ENCODE peak calls at places on chromosomes 16 and 17, in five cellular contexts. One of them, this sample, is unnamed.

GRCh38 chr17:17118399-17118798 is 76.1 kb downstream of the MPRIP start:
- DNase-seq in HAP-1: no peak
- DNase-seq in GM12864: no peak
- DNase-seq in stimulated activated CD8-positive, alpha-beta memory T cell treated with anti-CD3 and anti-CD28 coated beads, Interleukin-4, amount 100 ng/mL, for 24 hours: no peak
- DNase-seq in AG09319: no peak
- DNase-seq in this sample: no peak

GRCh38 chr16:27286446-27286845 is 17.9 kb upstream of the NSMCE1 start:
- DNase-seq in AG09319: peak
- DNase-seq in GM12864: no peak
- DNase-seq in HAP-1: no peak
- DNase-seq in stimulated activated CD8-positive, alpha-beta memory T cell treated with anti-CD3 and anti-CD28 coated beads, Interleukin-4, amount 100 ng/mL, for 24 hours: no peak
- DNase-seq in this sample: no peak

GRCh38 chr17:2030779-2031163 is 818 bp downstream of the DPH1 start:
- DNase-seq in HAP-1: no peak
- DNase-seq in GM12864: no peak
- DNase-seq in stimulated activated CD8-positive, alpha-beta memory T cell treated with anti-CD3 and anti-CD28 coated beads, Interleukin-4, amount 100 ng/mL, for 24 hours: no peak
- DNase-seq in AG09319: no peak
- DNase-seq in this sample: no peak

GRCh38 chr16:3637371-3637923 is 17.0 kb upstream of the DNASE1 start:
- DNase-seq in AG09319: no peak
- DNase-seq in stimulated activated CD8-positive, alpha-beta memory T cell treated with anti-CD3 and anti-CD28 coated beads, Interleukin-4, amount 100 ng/mL, for 24 hours: no peak
- DNase-seq in GM12864: no peak
- DNase-seq in HAP-1: no peak
- DNase-seq in this sample: no peak

GRCh38 chr17:50183439-50184001 is 17.7 kb downstream of the SGCA start:
- DNase-seq in GM12864: no peak
- DNase-seq in AG09319: no peak
- DNase-seq in HAP-1: no peak
- DNase-seq in stimulated activated CD8-positive, alpha-beta memory T cell treated with anti-CD3 and anti-CD28 coated beads, Interleukin-4, amount 100 ng/mL, for 24 hours: no peak
- DNase-seq in this sample: no peak

GRCh38 chr17:1179112-1179634 is 608 bp downstream of the ABR start:
- DNase-seq in stimulated activated CD8-positive, alpha-beta memory T cell treated with anti-CD3 and anti-CD28 coated beads, Interleukin-4, amount 100 ng/mL, for 24 hours: no peak
- DNase-seq in AG09319: no peak
- DNase-seq in HAP-1: peak
- DNase-seq in GM12864: no peak
- DNase-seq in this sample: no peak

GRCh38 chr17:51496378-51496777 is 236.0 kb downstream of the UTP18 start:
- DNase-seq in AG09319: no peak
- DNase-seq in HAP-1: no peak
- DNase-seq in stimulated activated CD8-positive, alpha-beta memory T cell treated with anti-CD3 and anti-CD28 coated beads, Interleukin-4, amount 100 ng/mL, for 24 hours: no peak
- DNase-seq in GM12864: no peak
- DNase-seq in this sample: no peak

GRCh38 chr17:80791758-80792284 is 199.8 kb upstream of the CHMP6 start:
- DNase-seq in HAP-1: no peak
- DNase-seq in GM12864: no peak
- DNase-seq in stimulated activated CD8-positive, alpha-beta memory T cell treated with anti-CD3 and anti-CD28 coated beads, Interleukin-4, amount 100 ng/mL, for 24 hours: no peak
- DNase-seq in AG09319: peak
- DNase-seq in this sample: no peak

GRCh38 chr16:67163164-67163902 is 1.2 kb upstream of the HSF4 start:
- DNase-seq in AG09319: no peak
- DNase-seq in GM12864: no peak
- DNase-seq in stimulated activated CD8-positive, alpha-beta memory T cell treated with anti-CD3 and anti-CD28 coated beads, Interleukin-4, amount 100 ng/mL, for 24 hours: no peak
- DNase-seq in HAP-1: no peak
- DNase-seq in this sample: no peak

GRCh38 chr17:58527949-58528348 is 13.5 kb upstream of the MTMR4 start:
- DNase-seq in HAP-1: no peak
- DNase-seq in GM12864: no peak
- DNase-seq in AG09319: no peak
- DNase-seq in stimulated activated CD8-positive, alpha-beta memory T cell treated with anti-CD3 and anti-CD28 coated beads, Interleukin-4, amount 100 ng/mL, for 24 hours: no peak
- DNase-seq in this sample: no peak

GRCh38 chr17:47652570-47652969 is 2.9 kb downstream of the KPNB1 start:
- DNase-seq in GM12864: no peak
- DNase-seq in HAP-1: no peak
- DNase-seq in AG09319: no peak
- DNase-seq in stimulated activated CD8-positive, alpha-beta memory T cell treated with anti-CD3 and anti-CD28 coated beads, Interleukin-4, amount 100 ng/mL, for 24 hours: no peak
- DNase-seq in this sample: no peak

GRCh38 chr16:86257546-86257945 is 252.8 kb upstream of the FOXF1 start:
- DNase-seq in HAP-1: no peak
- DNase-seq in AG09319: no peak
- DNase-seq in stimulated activated CD8-positive, alpha-beta memory T cell treated with anti-CD3 and anti-CD28 coated beads, Interleukin-4, amount 100 ng/mL, for 24 hours: no peak
- DNase-seq in GM12864: no peak
- DNase-seq in this sample: no peak

GRCh38 chr16:73013974-73014373 is 34.0 kb downstream of the ZFHX3 start:
- DNase-seq in GM12864: no peak
- DNase-seq in stimulated activated CD8-positive, alpha-beta memory T cell treated with anti-CD3 and anti-CD28 coated beads, Interleukin-4, amount 100 ng/mL, for 24 hours: no peak
- DNase-seq in HAP-1: no peak
- DNase-seq in AG09319: no peak
- DNase-seq in this sample: no peak

GRCh38 chr17:49523706-49524472 is 28.8 kb downstream of the NGFR start:
- DNase-seq in stimulated activated CD8-positive, alpha-beta memory T cell treated with anti-CD3 and anti-CD28 coated beads, Interleukin-4, amount 100 ng/mL, for 24 hours: peak
- DNase-seq in AG09319: no peak
- DNase-seq in HAP-1: no peak
- DNase-seq in GM12864: no peak
- DNase-seq in this sample: no peak

GRCh38 chr16:80197790-80198201 is 343.0 kb upstream of the DYNLRB2 start:
- DNase-seq in HAP-1: no peak
- DNase-seq in GM12864: no peak
- DNase-seq in AG09319: peak
- DNase-seq in stimulated activated CD8-positive, alpha-beta memory T cell treated with anti-CD3 and anti-CD28 coated beads, Interleukin-4, amount 100 ng/mL, for 24 hours: no peak
- DNase-seq in this sample: no peak

GRCh38 chr16:55046146-55046460 is 115.4 kb downstream of the IRX5 start:
- DNase-seq in AG09319: no peak
- DNase-seq in stimulated activated CD8-positive, alpha-beta memory T cell treated with anti-CD3 and anti-CD28 coated beads, Interleukin-4, amount 100 ng/mL, for 24 hours: no peak
- DNase-seq in GM12864: no peak
- DNase-seq in HAP-1: no peak
- DNase-seq in this sample: no peak

GRCh38 chr17:1087381-1088241 is 90.7 kb downstream of the TIMM22 start:
- DNase-seq in stimulated activated CD8-positive, alpha-beta memory T cell treated with anti-CD3 and anti-CD28 coated beads, Interleukin-4, amount 100 ng/mL, for 24 hours: no peak
- DNase-seq in AG09319: no peak
- DNase-seq in HAP-1: peak
- DNase-seq in GM12864: no peak
- DNase-seq in this sample: no peak

GRCh38 chr17:21041753-21042433 is 918 bp downstream of the USP22 start:
- DNase-seq in GM12864: no peak
- DNase-seq in AG09319: peak
- DNase-seq in HAP-1: peak
- DNase-seq in stimulated activated CD8-positive, alpha-beta memory T cell treated with anti-CD3 and anti-CD28 coated beads, Interleukin-4, amount 100 ng/mL, for 24 hours: peak
- DNase-seq in this sample: no peak

GRCh38 chr16:17271687-17272086 is 199.1 kb downstream of the XYLT1 start:
- DNase-seq in GM12864: no peak
- DNase-seq in AG09319: no peak
- DNase-seq in HAP-1: no peak
- DNase-seq in stimulated activated CD8-positive, alpha-beta memory T cell treated with anti-CD3 and anti-CD28 coated beads, Interleukin-4, amount 100 ng/mL, for 24 hours: no peak
- DNase-seq in this sample: no peak

GRCh38 chr16:28842696-28843095 is 3.5 kb downstream of the TUFM start:
- DNase-seq in stimulated activated CD8-positive, alpha-beta memory T cell treated with anti-CD3 and anti-CD28 coated beads, Interleukin-4, amount 100 ng/mL, for 24 hours: no peak
- DNase-seq in HAP-1: no peak
- DNase-seq in AG09319: no peak
- DNase-seq in GM12864: no peak
- DNase-seq in this sample: no peak

GRCh38 chr17:64097196-64097936 is 32.6 kb downstream of the ERN1 start:
- DNase-seq in AG09319: no peak
- DNase-seq in stimulated activated CD8-positive, alpha-beta memory T cell treated with anti-CD3 and anti-CD28 coated beads, Interleukin-4, amount 100 ng/mL, for 24 hours: no peak
- DNase-seq in HAP-1: no peak
- DNase-seq in GM12864: no peak
- DNase-seq in this sample: no peak

GRCh38 chr16:23374721-23375120 is 72.6 kb downstream of the SCNN1B start:
- DNase-seq in AG09319: no peak
- DNase-seq in GM12864: no peak
- DNase-seq in stimulated activated CD8-positive, alpha-beta memory T cell treated with anti-CD3 and anti-CD28 coated beads, Interleukin-4, amount 100 ng/mL, for 24 hours: no peak
- DNase-seq in HAP-1: no peak
- DNase-seq in this sample: no peak

GRCh38 chr17:29090746-29091395 is 47.9 kb downstream of the PIPOX start:
- DNase-seq in HAP-1: no peak
- DNase-seq in AG09319: no peak
- DNase-seq in stimulated activated CD8-positive, alpha-beta memory T cell treated with anti-CD3 and anti-CD28 coated beads, Interleukin-4, amount 100 ng/mL, for 24 hours: no peak
- DNase-seq in GM12864: no peak
- DNase-seq in this sample: no peak

GRCh38 chr16:86910146-86910805 is 331.9 kb downstream of the FOXL1 start:
- DNase-seq in stimulated activated CD8-positive, alpha-beta memory T cell treated with anti-CD3 and anti-CD28 coated beads, Interleukin-4, amount 100 ng/mL, for 24 hours: no peak
- DNase-seq in AG09319: no peak
- DNase-seq in HAP-1: no peak
- DNase-seq in GM12864: no peak
- DNase-seq in this sample: no peak

GRCh38 chr16:65919116-65919515 is 447.4 kb upstream of the CDH5 start:
- DNase-seq in AG09319: no peak
- DNase-seq in stimulated activated CD8-positive, alpha-beta memory T cell treated with anti-CD3 and anti-CD28 coated beads, Interleukin-4, amount 100 ng/mL, for 24 hours: no peak
- DNase-seq in GM12864: no peak
- DNase-seq in HAP-1: no peak
- DNase-seq in this sample: no peak

GRCh38 chr16:88811850-88812736 is at the start of gene APRT:
- DNase-seq in GM12864: peak
- DNase-seq in stimulated activated CD8-positive, alpha-beta memory T cell treated with anti-CD3 and anti-CD28 coated beads, Interleukin-4, amount 100 ng/mL, for 24 hours: peak
- DNase-seq in AG09319: peak
- DNase-seq in HAP-1: peak
- DNase-seq in this sample: peak

This sample was measured in GM12878.